ENCODE peak calls at places on chromosomes 5 and 9, in six cellular contexts. A, C, Q, R, O and I are unnamed samples.

GRCh38 chr9:20872340-20872977 is 159.0 kb downstream of the HACD4 start:
- DNase-seq in O (peak), A (no peak), Q (no peak), R (no peak), C (no peak), I (no peak)

GRCh38 chr9:27182421-27182820 is 73.4 kb downstream of the TEK start:
- DNase-seq in Q (no peak), C (no peak), R (no peak), A (no peak), O (no peak), I (no peak)

GRCh38 chr9:14205463-14205862 is 108.5 kb downstream of the NFIB start:
- DNase-seq in C (no peak), O (peak), Q (no peak), A (no peak), R (no peak), I (no peak)

GRCh38 chr5:180703912-180704311 is 35.9 kb downstream of the OR2Y1 start:
- DNase-seq in A (no peak), O (no peak), Q (no peak), C (no peak), R (no peak), I (no peak)

GRCh38 chr9:116027511-116027910 is 126.1 kb upstream of the PAPPA start:
- DNase-seq in R (no peak), O (peak), Q (no peak), A (no peak), C (no peak), I (no peak)

GRCh38 chr9:129886226-129887174 is 51.2 kb downstream of the USP20 start:
- DNase-seq in R (no peak), A (no peak), C (peak), Q (no peak), O (no peak), I (no peak)

GRCh38 chr5:107563957-107564544 is 106.7 kb downstream of the EFNA5 start:
- DNase-seq in Q (no peak), A (no peak), O (no peak), R (no peak), C (no peak), I (no peak)

GRCh38 chr5:72692273-72692672 is 124.2 kb upstream of the TNPO1 start:
- DNase-seq in R (no peak), Q (no peak), C (no peak), O (peak), A (peak), I (no peak)

GRCh38 chr5:73142035-73142434 is 21.7 kb downstream of the TMEM171 start:
- DNase-seq in O (no peak), C (no peak), A (no peak), R (no peak), Q (no peak), I (no peak)

GRCh38 chr9:95102001-95102433 is 215.5 kb downstream of the FANCC start:
- DNase-seq in C (peak), Q (no peak), A (no peak), O (no peak), R (no peak), I (no peak)

GRCh38 chr5:140591747-140592372 is 27.2 kb downstream of the SLC35A4 start:
- DNase-seq in R (no peak), A (no peak), O (peak), Q (no peak), C (no peak), I (no peak)

GRCh38 chr9:6215562-6215961 is at the start of gene IL33:
- DNase-seq in O (peak), R (peak), A (peak), C (no peak), Q (no peak), I (no peak)

GRCh38 chr5:78527054-78527884 is 121.3 kb downstream of the LHFPL2 start:
- DNase-seq in A (no peak), C (peak), R (no peak), Q (no peak), O (peak), I (peak)

GRCh38 chr9:78788101-78788500 is 491.2 kb downstream of the PSAT1 start:
- DNase-seq in Q (no peak), A (no peak), O (peak), C (no peak), R (no peak), I (no peak)

GRCh38 chr9:17005085-17005484 is 129.8 kb upstream of the CNTLN start:
- DNase-seq in C (no peak), A (peak), Q (no peak), O (peak), R (peak), I (no peak)

GRCh38 chr9:131709741-131710499 is 30.0 kb downstream of the RAPGEF1 start:
- DNase-seq in A (no peak), R (no peak), Q (no peak), O (peak), C (no peak), I (no peak)

GRCh38 chr9:91170951-91171350 is 190.8 kb downstream of the AUH start:
- DNase-seq in C (no peak), A (no peak), O (no peak), R (no peak), Q (no peak), I (no peak)

GRCh38 chr9:129036923-129037766 is 719 bp downstream of the MIGA2 start:
- DNase-seq in C (no peak), A (no peak), R (no peak), O (peak), Q (no peak), I (no peak)

GRCh38 chr9:94042516-94042915 is 41.7 kb upstream of the PTPDC1 start:
- DNase-seq in O (no peak), A (no peak), R (no peak), Q (no peak), C (no peak), I (no peak)

GRCh38 chr5:38468978-38469706 is 87.3 kb downstream of the LIFR start:
- DNase-seq in A (no peak), C (no peak), R (no peak), Q (no peak), O (no peak), I (no peak)

GRCh38 chr9:108386859-108387384 is 468.9 kb downstream of the ACTL7B start:
- DNase-seq in R (no peak), Q (no peak), C (no peak), O (peak), A (no peak), I (no peak)

GRCh38 chr5:4907636-4908035 is 232.5 kb upstream of the ADAMTS16 start:
- DNase-seq in A (no peak), O (no peak), Q (no peak), C (no peak), R (no peak), I (no peak)

GRCh38 chr9:129355641-129356040 is 177.6 kb upstream of the IER5L start:
- DNase-seq in R (no peak), Q (no peak), C (no peak), A (no peak), O (no peak), I (no peak)

GRCh38 chr9:129619787-129620668 is 873 bp downstream of the C9orf50 start:
- DNase-seq in R (no peak), Q (no peak), C (no peak), O (peak), A (no peak), I (no peak)

GRCh38 chr5:77211691-77212047 is 1.2 kb downstream of the PDE8B start:
- DNase-seq in C (no peak), O (no peak), R (no peak), Q (no peak), A (no peak), I (no peak)

GRCh38 chr5:167573274-167574127 is 717.9 kb upstream of the WWC1 start:
- DNase-seq in R (no peak), A (no peak), C (no peak), O (peak), Q (peak), I (no peak)

GRCh38 chr5:14778789-14779070 is 92.8 kb downstream of the ANKH start:
- DNase-seq in Q (peak), R (no peak), A (no peak), C (no peak), O (no peak), I (no peak)

GRCh38 chr5:57676228-57677098 is 193.9 kb upstream of the ACTBL2 start:
- DNase-seq in A (no peak), O (no peak), Q (no peak), C (no peak), R (no peak), I (no peak)

GRCh38 chr9:21110708-21111576 is 30.7 kb downstream of the IFNW1 start:
- DNase-seq in O (peak), C (no peak), Q (no peak), R (no peak), A (peak), I (no peak)

GRCh38 chr9:78368236-78368635 is 71.3 kb downstream of the PSAT1 start:
- DNase-seq in R (no peak), A (no peak), C (no peak), Q (no peak), O (no peak), I (no peak)

GRCh38 chr5:14932902-14933475 is 61.4 kb upstream of the ANKH start:
- DNase-seq in Q (no peak), A (no peak), C (no peak), O (peak), R (no peak), I (no peak)

GRCh38 chr5:140481758-140482157 is 65.7 kb upstream of the EIF4EBP3 start:
- DNase-seq in C (no peak), O (peak), A (no peak), Q (no peak), R (no peak), I (no peak)

GRCh38 chr9:114611516-114612271 is 603 bp downstream of the TMEM268 start:
- DNase-seq in Q (peak), O (peak), C (peak), R (peak), A (no peak), I (peak)

GRCh38 chr5:33941090-33941489 is 4.9 kb downstream of the RXFP3 start:
- DNase-seq in O (no peak), R (no peak), A (no peak), C (no peak), Q (no peak), I (no peak)

GRCh38 chr9:33143241-33143642 is 23.9 kb downstream of the B4GALT1 start:
- DNase-seq in R (no peak), O (peak), C (no peak), A (no peak), Q (no peak), I (peak)

GRCh38 chr5:151094054-151094858 is 13.4 kb upstream of the TNIP1 start:
- DNase-seq in R (no peak), O (peak), Q (no peak), C (no peak), A (no peak), I (no peak)